ENCODE peak calls at places on chromosomes 5 and 9, in nine cellular contexts. D is MCF 10A; J is ELR; K is HuH-7.5; T is T-cell; G is activated T-helper 1 cell treated with anti-CD3 and anti-CD28 coated beads, Interleukin-12 subunit alpha, Interleukin-12 subunit beta, Interleukin-2, Interleukin-4 antibody, amounts not matched to agents 30 ng/mL and 10 ng/mL and 1 ng/mL, durations not matched to agents 14 hours and 24 hours and 36 hours; W is WTC11; V is GM10248; Q is stimulated activated CD4-positive, alpha-beta T cell treated with anti-CD3 and anti-CD28 coated beads, Interleukin-15, amount 100 ng/mL, for 1 hour. Y is an unnamed sample.

GRCh38 chr9:131960805-131961495 is 118.7 kb downstream of the MED27 start:
- DNase-seq in Q (no peak), V (no peak), W (no peak), T (no peak), D (no peak), G (no peak), J (no peak), K (no peak), Y (no peak)

GRCh38 chr9:113520109-113520642 is 56.6 kb downstream of the RGS3 start:
- DNase-seq in T (peak; percentile 32), G (peak; percentile 14), Q (peak; percentile 18), J (peak; percentile 56), K (no peak), D (peak; percentile 44), V (peak; percentile 68), W (no peak), Y (no peak)

GRCh38 chr5:89972901-89973300 is 436.7 kb downstream of the CETN3 start:
- DNase-seq in W (no peak), J (no peak), Q (no peak), V (no peak), K (no peak), G (no peak), D (no peak), T (no peak), Y (no peak)

GRCh38 chr9:132327537-132327936 is 27.2 kb downstream of the SETX start:
- DNase-seq in V (no peak), T (no peak), D (no peak), J (no peak), W (no peak), K (no peak), Q (no peak), G (no peak), Y (no peak)

GRCh38 chr9:36905101-36906066 is 128.7 kb downstream of the PAX5 start:
- DNase-seq in V (no peak), Q (no peak), T (no peak), D (no peak), G (no peak), W (peak; percentile 48), J (peak; percentile 20), K (no peak), Y (no peak)

GRCh38 chr9:135253305-135254004 is 166.0 kb downstream of the OLFM1 start:
- DNase-seq in Q (no peak), T (no peak), V (no peak), K (no peak), J (no peak), W (peak; percentile 56), G (no peak), D (no peak), Y (no peak)

GRCh38 chr9:70789086-70789485 is 332.3 kb downstream of the TRPM3 start:
- DNase-seq in W (no peak), T (no peak), V (no peak), D (no peak), J (no peak), Q (no peak), K (no peak), G (no peak), Y (no peak)

GRCh38 chr9:21677834-21678233 is 124.6 kb upstream of the MTAP start:
- DNase-seq in K (no peak), J (peak; percentile 99), G (no peak), Q (no peak), W (no peak), T (no peak), V (no peak), D (peak; percentile 28), Y (no peak)